ENCODE peak calls at places on chromosomes 7 and 10, in eight cellular contexts. F is NB4; W is naive thymus-derived CD4-positive, alpha-beta T cell; A is type B pancreatic cell; S is fibroblast of mammary gland; N is fibroblast of the conjunctiva; B is anterior cingulate cortex; L is activated CD4-positive, alpha-beta T cell treated with anti-CD3 and anti-CD28 coated beads for 24 hours. M is an unnamed sample.

GRCh38 chr7:2821842-2822507 is 22.1 kb downstream of the GNA12 start:
- DNase-seq in B (no peak), W (no peak), N (no peak), F (no peak), A (no peak), S (peak), L (no peak), M (no peak)

GRCh38 chr7:46133076-46133475 is 212.0 kb upstream of the IGFBP3 start:
- DNase-seq in W (no peak), A (no peak), S (no peak), B (no peak), L (no peak), N (no peak), F (no peak), M (no peak)

GRCh38 chr10:134743-135600 is at the start of gene ZMYND11:
- DNase-seq in F (peak), N (peak), A (peak), W (peak), S (peak), L (peak), B (no peak), M (peak)

GRCh38 chr10:35607475-35608316 is 2.6 kb downstream of the GJD4 start:
- DNase-seq in L (no peak), B (no peak), A (no peak), S (no peak), W (no peak), F (no peak), N (no peak), M (no peak)

GRCh38 chr7:4143006-4143405 is 539.1 kb upstream of the FOXK1 start:
- DNase-seq in L (no peak), N (no peak), S (no peak), B (no peak), W (no peak), A (no peak), F (no peak), M (no peak)

GRCh38 chr10:4407783-4408182 is 418.2 kb upstream of the AKR1E2 start:
- DNase-seq in S (peak), W (no peak), A (no peak), L (no peak), F (peak), B (no peak), N (peak), M (no peak)

GRCh38 chr10:76050291-76050625 is 618.8 kb downstream of the LRMDA start:
- DNase-seq in F (no peak), L (no peak), N (no peak), W (no peak), A (no peak), B (no peak), S (no peak), M (no peak)

GRCh38 chr10:93280699-93281366 is 201.3 kb downstream of the MYOF start:
- DNase-seq in A (no peak), S (no peak), N (no peak), L (no peak), B (no peak), F (no peak), W (no peak), M (no peak)

GRCh38 chr10:69343905-69344304 is 65.6 kb downstream of the HK1 start:
- DNase-seq in F (no peak), S (no peak), N (no peak), B (no peak), A (no peak), W (no peak), L (no peak), M (no peak)

GRCh38 chr7:35734001-35734483 is 39.1 kb upstream of the HERPUD2 start:
- DNase-seq in L (no peak), A (no peak), W (no peak), N (no peak), F (no peak), S (no peak), B (no peak), M (no peak)

GRCh38 chr7:16397497-16398210 is 23.7 kb downstream of the CRPPA start:
- DNase-seq in L (no peak), F (no peak), W (no peak), N (no peak), A (no peak), S (no peak), B (no peak), M (no peak)

GRCh38 chr7:28645866-28646265 is 233.5 kb downstream of the CREB5 start:
- DNase-seq in A (no peak), N (no peak), W (no peak), F (no peak), B (no peak), S (no peak), L (no peak), M (no peak)

GRCh38 chr10:59792812-59793211 is 39.6 kb upstream of the MRLN start:
- DNase-seq in B (no peak), S (no peak), N (no peak), A (no peak), F (no peak), L (no peak), W (no peak), M (no peak)